ENCODE peak calls at places on chromosomes 6 and 20, in five cellular contexts. Q is brain microvascular endothelial cell, B is IMR-90, D is left lung, W is kidney epithelial cell. S is an unnamed sample.

GRCh38 chr6:73694711-73695411 is 1.1 kb upstream of the CD109 start:
- DNase-seq in Q (no peak), D (no peak), B (peak; percentile 61), W (peak; percentile 10), S (no peak)

GRCh38 chr6:15945593-15946159 is 183.2 kb upstream of the MYLIP start:
- DNase-seq in B (peak; percentile 4), W (no peak), Q (peak; percentile 17), D (no peak), S (no peak)

GRCh38 chr20:4369119-4369797 is 352.5 kb upstream of the PRND start:
- DNase-seq in Q (no peak), D (no peak), W (no peak), B (no peak), S (no peak)

GRCh38 chr6:1027109-1027794 is 284.6 kb upstream of the FOXQ1 start:
- DNase-seq in W (no peak), Q (peak; percentile 13), D (no peak), B (peak; percentile 79), S (peak; percentile 32)

GRCh38 chr6:37547564-37548061 is 47.9 kb upstream of the CCDC167 start:
- DNase-seq in W (peak; percentile 56), Q (peak; percentile 27), D (no peak), B (peak; percentile 71), S (no peak)

GRCh38 chr20:3677733-3678132 is 4.1 kb downstream of the ADAM33 start:
- DNase-seq in D (no peak), B (peak; percentile 13), Q (no peak), W (no peak), S (no peak)

GRCh38 chr6:21033575-21034026 is 499.3 kb downstream of the CDKAL1 start:
- DNase-seq in D (peak; percentile 33), B (peak; percentile 85), W (no peak), Q (peak; percentile 49), S (no peak)

GRCh38 chr20:2814587-2815051 is at the start of gene C20orf141:
- DNase-seq in B (peak; percentile 99), D (no peak), W (peak; percentile 85), Q (peak; percentile 97), S (peak; percentile 33)

GRCh38 chr20:4672948-4673347 is 48.8 kb upstream of the PRND start:
- DNase-seq in W (no peak), D (no peak), Q (no peak), B (no peak), S (no peak)

GRCh38 chr20:56163806-56164205 is 84.7 kb upstream of the MC3R start:
- DNase-seq in Q (no peak), D (no peak), W (no peak), B (no peak), S (no peak)

GRCh38 chr20:51533291-51534172 is 9.0 kb downstream of the NFATC2 start:
- DNase-seq in B (peak; percentile 69), W (peak; percentile 43), D (no peak), Q (peak; percentile 33), S (no peak)

GRCh38 chr6:139764498-139764986 is 390.1 kb upstream of the CITED2 start:
- DNase-seq in W (peak; percentile 98), D (no peak), B (peak; percentile 99), Q (peak; percentile 95), S (no peak)

GRCh38 chr20:36243726-36244125 is 7.4 kb downstream of the AAR2 start:
- DNase-seq in D (no peak), W (no peak), Q (no peak), B (no peak), S (no peak)
- H3K36me3 ChIP-seq in D (no peaks in the 10 kb centered on the region), W (peaks cover 4% of the 10 kb centered on the region), Q (peaks cover 65% of the 10 kb centered on the region), B (peaks cover 48% of the 10 kb centered on the region), S (peaks cover 33% of the 10 kb centered on the region)

DNA sequence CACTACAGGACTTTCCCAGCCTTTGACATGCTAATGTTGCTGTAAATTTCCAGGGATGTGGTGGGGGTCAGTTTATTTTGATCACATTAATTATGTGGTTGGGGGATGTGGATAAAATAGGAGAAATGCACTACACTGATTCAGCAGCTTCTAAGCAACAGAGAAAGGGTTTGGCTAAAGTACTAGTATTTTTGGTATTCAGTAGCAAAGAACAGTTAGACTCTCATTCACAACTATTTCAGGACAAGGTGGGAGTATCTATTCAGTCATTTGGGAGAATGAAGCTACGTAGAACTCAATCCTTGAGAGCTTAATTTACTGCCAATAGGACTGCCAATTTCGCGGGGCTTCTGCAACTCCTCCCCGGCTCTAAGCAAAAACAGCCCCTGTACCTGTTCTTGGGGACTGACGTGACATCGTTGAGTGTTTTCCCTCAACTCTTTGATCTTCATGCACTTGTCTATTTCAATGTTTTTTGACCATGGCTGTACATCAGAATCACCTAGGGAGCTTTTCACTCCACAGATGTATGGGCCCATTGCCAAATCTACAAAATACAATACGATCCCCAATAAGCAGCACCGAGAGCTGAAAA is 94.8 kb upstream of the NHSL1 start:
- DNase-seq in W (no peak), D (no peak), Q (no peak), B (no peak), S (no peak)
- H3K4me3 ChIP-seq in W (no peak overlapping the region), D (no peak overlapping the region), Q (no peak overlapping the region), B (peak overlapping the region; percentile 34), S (no peak overlapping the region)

GRCh38 chr6:75126518-75126917 is 79.3 kb downstream of the COL12A1 start:
- DNase-seq in D (no peak), W (no peak), Q (no peak), B (no peak), S (no peak)
- H3K36me3 ChIP-seq in D (no peaks in the 10 kb centered on the region), W (no peaks in the 10 kb centered on the region), Q (peaks cover 6% of the 10 kb centered on the region), B (peaks cover 66% of the 10 kb centered on the region), S (no peaks in the 10 kb centered on the region)

GRCh38 chr6:163392533-163392932 is 22.0 kb upstream of the QKI start:
- DNase-seq in D (no peak), B (peak; percentile 33), W (no peak), Q (peak; percentile 63), S (no peak)
- H3K4me3 ChIP-seq in D (no peak overlapping the region), B (no peak overlapping the region), W (no peak overlapping the region), Q (no peak overlapping the region), S (no peak overlapping the region)

DNA sequence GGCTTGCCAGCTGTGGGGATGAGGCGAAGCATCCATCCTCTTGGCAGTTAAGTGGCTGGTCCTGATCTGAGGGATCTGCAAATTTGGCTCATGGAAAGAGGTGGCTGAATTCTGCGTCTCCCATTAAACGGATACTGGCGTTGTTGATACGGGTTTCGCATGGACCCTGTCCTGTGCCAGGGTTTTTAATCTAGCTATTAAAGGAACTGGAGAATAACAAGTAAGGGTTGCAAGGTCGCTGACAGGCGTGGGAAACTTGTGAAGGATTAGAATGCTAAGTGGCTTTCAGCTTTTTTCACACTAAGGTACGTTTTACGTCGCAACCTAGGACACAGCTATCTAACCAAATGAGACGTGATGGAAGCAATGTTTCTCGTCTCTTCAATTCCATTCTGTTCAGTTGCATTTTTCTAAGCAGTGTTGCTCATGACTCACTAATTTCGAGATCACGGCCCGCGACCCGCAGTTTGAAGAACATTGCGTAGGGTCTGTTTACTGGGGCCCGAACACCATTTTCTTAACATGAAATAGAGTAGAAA is 852 bp downstream of the GMNN start:
- DNase-seq in D (no peak), Q (peak; percentile 51), W (no peak), B (peak; percentile 70), S (no peak)
- H3K36me3 ChIP-seq in D (no peaks in the 10 kb centered on the region), Q (no peaks in the 10 kb centered on the region), W (no peaks in the 10 kb centered on the region), B (no peaks in the 10 kb centered on the region), S (no peaks in the 10 kb centered on the region)

GRCh38 chr6:70072540-70073179 is 206.3 kb downstream of the COL19A1 start:
- DNase-seq in B (no peak), Q (no peak), W (no peak), D (no peak), S (no peak)
- H3K4me3 ChIP-seq in B (no peak overlapping the region), Q (no peak overlapping the region), W (no peak overlapping the region), D (no peak overlapping the region), S (no peak overlapping the region)

DNA sequence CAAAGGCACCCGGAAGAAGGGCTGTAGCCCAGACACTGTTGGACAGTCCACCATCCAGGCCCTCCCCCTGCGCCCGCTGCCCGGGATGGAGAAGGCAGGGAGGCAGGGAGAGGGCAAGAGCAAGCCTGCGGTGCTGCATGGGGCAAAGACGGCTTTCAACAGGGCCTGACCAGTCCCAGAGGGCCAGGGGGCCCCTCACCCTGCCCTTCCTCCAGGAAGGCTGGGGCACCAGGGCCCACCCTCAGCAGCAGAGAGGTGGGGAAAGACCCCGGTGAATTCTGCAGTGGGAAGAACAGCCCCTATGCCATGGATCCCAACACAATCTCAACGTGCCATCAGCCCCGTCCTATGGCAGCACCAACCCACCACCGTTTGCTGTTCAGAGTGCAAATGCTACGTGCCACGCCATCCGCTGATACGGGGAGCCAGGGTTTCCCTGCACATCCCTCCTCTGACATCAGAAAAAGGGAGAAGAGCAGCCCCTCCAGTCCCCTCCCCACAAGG is 41.1 kb downstream of the RRBP1 start:
- DNase-seq in Q (no peak), D (no peak), W (no peak), B (no peak), S (no peak)
- H3K36me3 ChIP-seq in Q (peaks cover 59% of the 10 kb centered on the region), D (no peaks in the 10 kb centered on the region), W (peaks cover 1% of the 10 kb centered on the region), B (peaks cover 71% of the 10 kb centered on the region), S (peaks cover 14% of the 10 kb centered on the region)